ENCODE peak calls at places on chromosome 1, in five cellular contexts. F is activated CD8-positive, alpha-beta memory T cell treated with anti-CD3 and anti-CD28 coated beads for 4 hours; B is EL; P is foreskin fibroblast; C is NCI-H1092. R is an unnamed sample.

GRCh38 chr1:109290137-109290536 is 7.2 kb upstream of the PSRC1 start:
- DNase-seq in F (no peak), B (no peak), P (no peak), C (no peak), R (no peak)

GRCh38 chr1:203440780-203441179 is 34.8 kb upstream of the PRELP start:
- DNase-seq in F (no peak), B (peak; percentile 81), P (peak; percentile 83), C (peak; percentile 34), R (peak; percentile 58)

GRCh38 chr1:180911640-180912161 is 996 bp upstream of the KIAA1614 start:
- DNase-seq in F (no peak), B (peak; percentile 47), P (peak; percentile 59), C (peak; percentile 25), R (no peak)

GRCh38 chr1:43858324-43858723 is 75.3 kb upstream of the ARTN start:
- DNase-seq in F (no peak), B (peak; percentile 96), P (peak; percentile 96), C (no peak), R (no peak)

GRCh38 chr1:52676249-52676903 is 21.8 kb downstream of the COA7 start:
- DNase-seq in F (no peak), B (no peak), P (no peak), C (no peak), R (no peak)

GRCh38 chr1:109516872-109517271 is 7.3 kb upstream of the AMIGO1 start:
- DNase-seq in F (no peak), B (peak; percentile 92), P (peak; percentile 90), C (no peak), R (no peak)

GRCh38 chr1:72623299-72623708 is 341.0 kb upstream of the NEGR1 start:
- DNase-seq in F (no peak), B (peak; percentile 58), P (peak; percentile 62), C (peak; percentile 58), R (no peak)

GRCh38 chr1:227766653-227767277 is 31.5 kb downstream of the SNAP47 start:
- DNase-seq in F (no peak), B (no peak), P (no peak), C (no peak), R (no peak)

GRCh38 chr1:27971674-27972073 is 11.9 kb downstream of the XKR8 start:
- DNase-seq in F (no peak), B (no peak), P (peak; percentile 54), C (peak; percentile 56), R (peak; percentile 68)

GRCh38 chr1:54413295-54413694 is 7.1 kb upstream of the SSBP3 start:
- DNase-seq in F (no peak), B (peak; percentile 63), P (peak; percentile 90), C (no peak), R (peak; percentile 52)

GRCh38 chr1:214777364-214777763 is 174.4 kb downstream of the CENPF start:
- DNase-seq in F (no peak), B (no peak), P (no peak), C (no peak), R (no peak)

GRCh38 chr1:236795757-236796719 is 946 bp downstream of the MTR start:
- DNase-seq in F (no peak), B (peak; percentile 52), P (peak; percentile 62), C (no peak), R (no peak)

GRCh38 chr1:232186936-232187335 is 443.0 kb downstream of the SIPA1L2 start:
- DNase-seq in F (no peak), B (peak; percentile 78), P (no peak), C (no peak), R (no peak)

GRCh38 chr1:77824083-77824482 is 44.6 kb downstream of the MIGA1 start:
- DNase-seq in F (no peak), B (peak; percentile 78), P (peak; percentile 79), C (no peak), R (no peak)